ENCODE peak calls at places on chromosomes 13 and 19, in five cellular contexts. X is GM23338, U is K562, K is A549, G is HepG2. F is an unnamed sample.

GRCh38 chr13:35283856-35284255 is 192.6 kb downstream of the MAB21L1 start:
- DNase-seq in X (no peak), U (no peak), K (peak; percentile 21), G (peak; percentile 80), F (no peak)

GRCh38 chr13:34019870-34020269 is 201.9 kb downstream of the RFC3 start:
- DNase-seq in X (no peak), U (no peak), K (peak; percentile 71), G (peak; percentile 99), F (no peak)

GRCh38 chr19:11091343-11092153 is 2.3 kb downstream of the LDLR start:
- DNase-seq in X (peak; percentile 56), U (no peak), K (peak; percentile 82), G (peak; percentile 94), F (no peak)

GRCh38 chr19:38049105-38049649 is 142.2 kb downstream of the SIPA1L3 start:
- DNase-seq in X (no peak), U (no peak), K (no peak), G (no peak), F (peak; percentile 93)

GRCh38 chr13:99970761-99971575 is 599 bp downstream of the ZIC5 start:
- DNase-seq in X (peak; percentile 69), U (peak; percentile 64), K (peak; percentile 61), G (no peak), F (no peak)

GRCh38 chr19:48970923-48971395 is 5.8 kb downstream of the FTL start:
- DNase-seq in X (peak; percentile 97), U (peak; percentile 81), K (peak; percentile 88), G (peak; percentile 57), F (no peak)

GRCh38 chr13:39773833-39774232 is 118.4 kb downstream of the COG6 start:
- DNase-seq in X (no peak), U (no peak), K (no peak), G (no peak), F (no peak)

GRCh38 chr19:54128441-54128725 is 9.2 kb upstream of the CNOT3 start:
- DNase-seq in X (no peak), U (no peak), K (no peak), G (no peak), F (no peak)

GRCh38 chr13:41720839-41721561 is 239.9 kb downstream of the VWA8 start:
- DNase-seq in X (no peak), U (no peak), K (no peak), G (no peak), F (no peak)

GRCh38 chr19:1690570-1691307 is 38.3 kb upstream of the TCF3 start:
- DNase-seq in X (peak; percentile 90), U (peak; percentile 94), K (no peak), G (no peak), F (no peak)

GRCh38 chr19:38658462-38659306 is 11.2 kb downstream of the ACTN4 start:
- DNase-seq in X (no peak), U (no peak), K (peak; percentile 99), G (peak; percentile 95), F (no peak)

GRCh38 chr13:108346376-108346775 is 76.9 kb downstream of the TNFSF13B start:
- DNase-seq in X (peak; percentile 6), U (no peak), K (no peak), G (no peak), F (no peak)

GRCh38 chr13:80109313-80109712 is 231.6 kb downstream of the SPRY2 start:
- DNase-seq in X (no peak), U (no peak), K (no peak), G (no peak), F (no peak)

GRCh38 chr19:17220207-17220758 is 5.1 kb downstream of the USE1 start:
- DNase-seq in X (no peak), U (peak; percentile 69), K (peak; percentile 53), G (no peak), F (no peak)

GRCh38 chr13:108213946-108214345 is 1.4 kb downstream of the LIG4 start:
- DNase-seq in X (no peak), U (no peak), K (no peak), G (no peak), F (no peak)

GRCh38 chr13:76600086-76600485 is 286.1 kb downstream of the KCTD12 start:
- DNase-seq in X (no peak), U (no peak), K (no peak), G (no peak), F (no peak)

GRCh38 chr13:105159794-105160193 is 1375.7 kb downstream of the EFNB2 start:
- DNase-seq in X (no peak), U (no peak), K (no peak), G (no peak), F (no peak)

GRCh38 chr13:21034602-21035190 is 26.7 kb downstream of the LATS2 start:
- DNase-seq in X (peak; percentile 63), U (peak; percentile 17), K (no peak), G (no peak), F (no peak)

GRCh38 chr13:110634558-110634957 is 19.2 kb downstream of the NAXD start:
- DNase-seq in X (no peak), U (no peak), K (peak; percentile 26), G (no peak), F (no peak)

GRCh38 chr19:47124937-47125668 is 5.5 kb upstream of the SAE1 start:
- DNase-seq in X (peak; percentile 96), U (peak; percentile 70), K (peak; percentile 90), G (peak; percentile 78), F (no peak)

GRCh38 chr19:18013621-18014111 is 5.7 kb downstream of the ARRDC2 start:
- DNase-seq in X (no peak), U (peak; percentile 35), K (no peak), G (peak; percentile 95), F (no peak)

GRCh38 chr13:113625965-113626661 is 31.9 kb downstream of the ATP4B start:
- DNase-seq in X (no peak), U (no peak), K (no peak), G (no peak), F (no peak)

GRCh38 chr19:10335149-10336053 is 2.1 kb upstream of the RAVER1 start:
- DNase-seq in X (peak; percentile 52), U (no peak), K (no peak), G (no peak), F (no peak)

GRCh38 chr19:18433735-18434398 is 4.1 kb downstream of the ISYNA1 start:
- DNase-seq in X (peak; percentile 85), U (peak; percentile 65), K (no peak), G (no peak), F (no peak)

GRCh38 chr19:703651-704446 is 4.9 kb upstream of the PALM start:
- DNase-seq in X (peak; percentile 96), U (peak; percentile 97), K (peak; percentile 85), G (peak; percentile 90), F (no peak)

GRCh38 chr19:45200614-45201013 is 22.0 kb downstream of the BLOC1S3 start:
- DNase-seq in X (peak; percentile 83), U (peak; percentile 33), K (peak; percentile 74), G (peak; percentile 62), F (no peak)
- TF ChIP-seq JUNB in X (no peak), U (no peak), K (no peak), G (no peak), F (no peak)

DNA sequence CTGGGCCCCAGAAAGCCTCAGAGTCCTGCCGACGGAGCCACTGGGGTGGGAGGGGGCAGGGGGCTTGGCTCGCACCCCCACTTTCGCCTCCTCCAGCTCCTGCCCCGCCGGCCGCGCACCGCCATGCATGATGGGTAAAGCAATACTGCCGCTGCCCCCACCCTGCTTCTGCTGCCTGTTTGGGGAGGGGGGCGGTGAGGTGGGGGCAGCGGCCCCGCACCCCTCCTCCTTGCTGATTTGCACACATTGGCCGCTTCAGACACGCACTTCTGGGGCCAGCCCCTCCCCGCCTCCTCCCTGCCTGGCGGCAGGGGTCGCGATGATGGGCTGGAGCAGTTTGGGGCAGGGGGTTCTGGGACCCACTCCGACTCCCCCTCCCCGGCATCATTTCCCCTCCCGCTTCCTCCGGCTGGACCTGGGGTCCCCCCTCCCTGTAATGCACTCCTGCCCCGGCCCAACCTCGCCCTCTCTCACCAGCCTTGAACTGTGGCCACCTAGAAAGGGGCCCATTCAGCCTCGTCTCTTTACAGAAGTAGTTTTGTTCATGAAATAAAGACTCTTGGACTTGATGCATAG is 1.6 kb upstream of the HPN start:
- DNase-seq in X (peak; percentile 52), U (no peak), K (no peak), G (peak; percentile 70), F (no peak)
- TF ChIP-seq JUNB in X (no peak), U (no peak), K (no peak), G (no peak), F (no peak)

GRCh38 chr19:50323782-50324133 is 5.4 kb downstream of the KCNC3 start:
- DNase-seq in X (no peak), U (no peak), K (no peak), G (no peak), F (no peak)

GRCh38 chr19:50326101-50326664 is 3.0 kb downstream of the KCNC3 start:
- DNase-seq in X (peak; percentile 64), U (peak; percentile 6), K (no peak), G (no peak), F (no peak)

GRCh38 chr19:50327013-50327412 is 2.2 kb downstream of the KCNC3 start:
- DNase-seq in X (no peak), U (no peak), K (no peak), G (no peak), F (no peak)

GRCh38 chr19:50324331-50324730 is 4.8 kb downstream of the KCNC3 start:
- DNase-seq in X (no peak), U (no peak), K (no peak), G (no peak), F (no peak)

DNA sequence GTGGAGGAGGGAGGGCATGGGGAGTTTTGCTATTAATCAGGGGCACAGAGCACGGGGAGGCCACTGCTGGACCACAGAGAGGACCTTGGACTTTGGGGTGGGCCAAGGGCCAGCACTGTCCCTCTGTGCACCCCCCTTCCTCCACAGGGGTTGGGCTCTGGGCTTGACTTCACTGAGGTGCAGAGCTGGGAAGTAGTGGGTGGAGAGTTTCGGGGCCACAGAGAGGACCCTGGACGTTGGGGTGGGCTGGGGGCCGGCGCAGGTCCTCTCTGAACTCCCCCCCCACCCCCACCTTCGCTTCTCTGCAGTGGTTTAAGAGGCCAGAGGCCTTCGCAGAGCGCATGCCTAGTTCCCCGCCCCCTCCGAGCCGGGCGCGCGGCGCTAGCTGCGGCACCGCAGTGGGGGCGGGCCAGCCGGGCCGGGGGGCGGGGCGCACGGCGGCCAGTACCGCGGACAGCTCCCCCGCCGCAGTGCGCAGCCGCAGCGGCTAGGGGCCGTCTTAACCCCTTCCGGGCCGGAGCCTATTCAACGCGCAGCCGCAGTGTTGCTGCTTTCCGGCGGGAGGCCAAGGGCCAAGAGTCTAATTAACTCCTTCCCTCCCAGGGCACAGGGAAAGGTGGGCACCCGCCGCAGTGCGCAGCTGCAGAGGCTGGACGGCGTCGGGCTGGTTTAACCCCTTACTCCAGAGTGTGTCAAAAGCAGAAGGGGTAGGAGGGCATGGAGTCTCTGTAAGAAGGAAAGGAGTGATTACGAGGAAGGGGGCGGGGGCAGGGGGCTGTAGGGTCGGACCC is 3.7 kb downstream of the KCNC3 start:
- DNase-seq in X (peak; percentile 99), U (peak; percentile 98), K (peak; percentile 82), G (peak; percentile 84), F (no peak)
- TF ChIP-seq JUNB in X (no peak), U (no peak), K (no peak), G (no peak), F (no peak)

GRCh38 chr13:112060431-112060830 is 6.5 kb upstream of the SOX1 start:
- DNase-seq in X (no peak), U (no peak), K (no peak), G (no peak), F (no peak)

GRCh38 chr13:112062047-112062618 is 4.8 kb upstream of the SOX1 start:
- DNase-seq in X (no peak), U (no peak), K (no peak), G (no peak), F (no peak)

GRCh38 chr13:112062619-112063308 is 4.2 kb upstream of the SOX1 start:
- DNase-seq in X (peak; percentile 77), U (peak; percentile 15), K (no peak), G (no peak), F (no peak)

GRCh38 chr13:112060899-112061366 is 6.0 kb upstream of the SOX1 start:
- DNase-seq in X (peak; percentile 81), U (no peak), K (no peak), G (no peak), F (no peak)

GRCh38 chr13:112061367-112062046 is 5.4 kb upstream of the SOX1 start:
- DNase-seq in X (peak; percentile 54), U (no peak), K (no peak), G (no peak), F (no peak)
- TF ChIP-seq JUNB in X (no peak), U (no peak), K (no peak), G (no peak), F (no peak)